ENCODE peak calls at places on chromosomes 16 and 17, in seven cellular contexts. One of them, this sample, is unnamed.

GRCh38 chr16:11025120-11025531 is 80.8 kb downstream of the CLEC16A start:
- DNase-seq in heart left ventricle: no peak
- DNase-seq in CD8-positive, alpha-beta T cell: no peak
- DNase-seq in fibroblast of lung: no peak
- DNase-seq in HFF-Myc: no peak
- DNase-seq in PC-9: no peak
- DNase-seq in IMR-90: no peak
- DNase-seq in this sample: no peak

GRCh38 chr16:87420401-87421368 is 28.5 kb downstream of the MAP1LC3B start:
- DNase-seq in heart left ventricle: no peak
- DNase-seq in CD8-positive, alpha-beta T cell: no peak
- DNase-seq in fibroblast of lung: no peak
- DNase-seq in HFF-Myc: no peak
- DNase-seq in PC-9: no peak
- DNase-seq in IMR-90: no peak
- DNase-seq in this sample: no peak

GRCh38 chr16:85888405-85889331 is 10.3 kb upstream of the IRF8 start:
- DNase-seq in heart left ventricle: no peak
- DNase-seq in CD8-positive, alpha-beta T cell: no peak
- DNase-seq in fibroblast of lung: peak; percentile 85
- DNase-seq in HFF-Myc: peak; percentile 35
- DNase-seq in PC-9: no peak
- DNase-seq in IMR-90: peak; percentile 65
- DNase-seq in this sample: no peak

GRCh38 chr16:57283214-57283955 is 1.1 kb downstream of the PLLP start:
- DNase-seq in heart left ventricle: no peak
- DNase-seq in CD8-positive, alpha-beta T cell: no peak
- DNase-seq in fibroblast of lung: no peak
- DNase-seq in HFF-Myc: no peak
- DNase-seq in PC-9: peak; percentile 28
- DNase-seq in IMR-90: no peak
- DNase-seq in this sample: no peak

GRCh38 chr16:72722552-72722951 is 325.4 kb downstream of the ZFHX3 start:
- DNase-seq in heart left ventricle: no peak
- DNase-seq in CD8-positive, alpha-beta T cell: no peak
- DNase-seq in fibroblast of lung: no peak
- DNase-seq in HFF-Myc: no peak
- DNase-seq in PC-9: no peak
- DNase-seq in IMR-90: no peak
- DNase-seq in this sample: no peak

GRCh38 chr16:48918520-48919258 is 308.7 kb upstream of the N4BP1 start:
- DNase-seq in heart left ventricle: no peak
- DNase-seq in CD8-positive, alpha-beta T cell: no peak
- DNase-seq in fibroblast of lung: no peak
- DNase-seq in HFF-Myc: no peak
- DNase-seq in PC-9: no peak
- DNase-seq in IMR-90: no peak
- DNase-seq in this sample: no peak

GRCh38 chr17:53122966-53123365 is 699.8 kb upstream of the KIF2B start:
- DNase-seq in heart left ventricle: no peak
- DNase-seq in CD8-positive, alpha-beta T cell: no peak
- DNase-seq in fibroblast of lung: no peak
- DNase-seq in HFF-Myc: no peak
- DNase-seq in PC-9: no peak
- DNase-seq in IMR-90: no peak
- DNase-seq in this sample: no peak

GRCh38 chr17:32102697-32103096 is 39.6 kb upstream of the RHOT1 start:
- DNase-seq in heart left ventricle: no peak
- DNase-seq in CD8-positive, alpha-beta T cell: no peak
- DNase-seq in fibroblast of lung: peak; percentile 13
- DNase-seq in HFF-Myc: no peak
- DNase-seq in PC-9: no peak
- DNase-seq in IMR-90: peak; percentile 26
- DNase-seq in this sample: no peak

GRCh38 chr17:31494259-31495048 is 103.0 kb downstream of the RAB11FIP4 start:
- DNase-seq in heart left ventricle: no peak
- DNase-seq in CD8-positive, alpha-beta T cell: no peak
- DNase-seq in fibroblast of lung: no peak
- DNase-seq in HFF-Myc: no peak
- DNase-seq in PC-9: peak; percentile 35
- DNase-seq in IMR-90: no peak
- DNase-seq in this sample: no peak

GRCh38 chr16:11677959-11678881 is 10.0 kb downstream of the SNN start:
- DNase-seq in heart left ventricle: no peak
- DNase-seq in CD8-positive, alpha-beta T cell: no peak
- DNase-seq in fibroblast of lung: no peak
- DNase-seq in HFF-Myc: no peak
- DNase-seq in PC-9: no peak
- DNase-seq in IMR-90: no peak
- DNase-seq in this sample: no peak

GRCh38 chr16:726438-727290 is at the start of the genes CCDC78 and HAGHL:
- DNase-seq in heart left ventricle: peak; percentile 55
- DNase-seq in CD8-positive, alpha-beta T cell: no peak
- DNase-seq in fibroblast of lung: peak; percentile 24
- DNase-seq in HFF-Myc: no peak
- DNase-seq in PC-9: peak; percentile 75
- DNase-seq in IMR-90: peak; percentile 34
- DNase-seq in this sample: no peak

GRCh38 chr17:7240375-7240774 is 1.1 kb upstream of the PHF23 start:
- DNase-seq in heart left ventricle: no peak
- DNase-seq in CD8-positive, alpha-beta T cell: no peak
- DNase-seq in fibroblast of lung: no peak
- DNase-seq in HFF-Myc: no peak
- DNase-seq in PC-9: no peak
- DNase-seq in IMR-90: no peak
- DNase-seq in this sample: no peak

GRCh38 chr16:81661082-81661481 is 118.0 kb upstream of the PLCG2 start:
- DNase-seq in heart left ventricle: no peak
- DNase-seq in CD8-positive, alpha-beta T cell: no peak
- DNase-seq in fibroblast of lung: no peak
- DNase-seq in HFF-Myc: no peak
- DNase-seq in PC-9: no peak
- DNase-seq in IMR-90: no peak
- DNase-seq in this sample: no peak

GRCh38 chr17:49388290-49388640 is 26.2 kb upstream of the ZNF652 start:
- DNase-seq in heart left ventricle: no peak
- DNase-seq in CD8-positive, alpha-beta T cell: no peak
- DNase-seq in fibroblast of lung: no peak
- DNase-seq in HFF-Myc: no peak
- DNase-seq in PC-9: no peak
- DNase-seq in IMR-90: no peak
- DNase-seq in this sample: no peak

GRCh38 chr16:12679660-12680272 is 123.9 kb downstream of the CPPED1 start:
- DNase-seq in heart left ventricle: no peak
- DNase-seq in CD8-positive, alpha-beta T cell: no peak
- DNase-seq in fibroblast of lung: peak; percentile 35
- DNase-seq in HFF-Myc: no peak
- DNase-seq in PC-9: no peak
- DNase-seq in IMR-90: peak; percentile 24
- DNase-seq in this sample: no peak

GRCh38 chr16:363110-364090 is 6.9 kb downstream of the MRPL28 start:
- DNase-seq in heart left ventricle: no peak
- DNase-seq in CD8-positive, alpha-beta T cell: no peak
- DNase-seq in fibroblast of lung: no peak
- DNase-seq in HFF-Myc: no peak
- DNase-seq in PC-9: no peak
- DNase-seq in IMR-90: no peak
- DNase-seq in this sample: no peak

GRCh38 chr16:65268331-65268730 is 146.5 kb upstream of the CDH11 start:
- DNase-seq in heart left ventricle: no peak
- DNase-seq in CD8-positive, alpha-beta T cell: no peak
- DNase-seq in fibroblast of lung: peak; percentile 57
- DNase-seq in HFF-Myc: no peak
- DNase-seq in PC-9: no peak
- DNase-seq in IMR-90: peak; percentile 44
- DNase-seq in this sample: no peak

DNA sequence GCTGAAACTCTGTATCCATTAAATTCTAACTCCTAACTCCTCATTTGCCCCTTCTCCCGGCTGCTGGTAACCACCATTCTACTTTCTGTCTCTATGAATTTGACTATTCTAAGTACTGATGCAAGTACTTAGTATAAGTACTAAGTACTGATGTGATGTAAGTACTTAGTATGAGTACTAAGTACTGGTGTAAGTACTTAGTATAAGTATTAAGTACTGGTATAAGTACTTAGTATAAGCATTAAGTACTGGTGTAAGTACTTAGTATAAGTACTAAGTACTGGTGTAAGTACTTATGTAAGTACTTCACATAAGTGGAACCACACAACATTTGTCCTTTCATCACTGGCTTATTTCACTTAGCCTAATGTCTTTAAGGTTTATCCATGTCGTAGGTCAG is 32.3 kb upstream of the PRKCA start:
- DNase-seq in heart left ventricle: no peak
- DNase-seq in CD8-positive, alpha-beta T cell: no peak
- DNase-seq in fibroblast of lung: no peak
- DNase-seq in HFF-Myc: no peak
- DNase-seq in PC-9: no peak
- DNase-seq in IMR-90: no peak
- DNase-seq in this sample: no peak
- H3K4me3 ChIP-seq in heart left ventricle: no peak overlapping the region
- H3K4me3 ChIP-seq in CD8-positive, alpha-beta T cell: no peak overlapping the region
- H3K4me3 ChIP-seq in fibroblast of lung: no peak overlapping the region
- H3K4me3 ChIP-seq in HFF-Myc: no peak overlapping the region
- H3K4me3 ChIP-seq in PC-9: no peak overlapping the region
- H3K4me3 ChIP-seq in IMR-90: no peak overlapping the region
- H3K4me3 ChIP-seq in this sample: no peak overlapping the region

GRCh38 chr17:34252890-34253525 is 2.1 kb upstream of the CCL2 start:
- DNase-seq in heart left ventricle: no peak
- DNase-seq in CD8-positive, alpha-beta T cell: no peak
- DNase-seq in fibroblast of lung: peak; percentile 95
- DNase-seq in HFF-Myc: no peak
- DNase-seq in PC-9: no peak
- DNase-seq in IMR-90: no peak
- DNase-seq in this sample: no peak

GRCh38 chr17:34255841-34256240 is 756 bp downstream of the CCL2 start:
- DNase-seq in heart left ventricle: no peak
- DNase-seq in CD8-positive, alpha-beta T cell: no peak
- DNase-seq in fibroblast of lung: no peak
- DNase-seq in HFF-Myc: no peak
- DNase-seq in PC-9: no peak
- DNase-seq in IMR-90: no peak
- DNase-seq in this sample: no peak

GRCh38 chr17:34255381-34255732 is 272 bp downstream of the CCL2 start:
- DNase-seq in heart left ventricle: no peak
- DNase-seq in CD8-positive, alpha-beta T cell: no peak
- DNase-seq in fibroblast of lung: peak; percentile 68
- DNase-seq in HFF-Myc: no peak
- DNase-seq in PC-9: no peak
- DNase-seq in IMR-90: no peak
- DNase-seq in this sample: no peak

GRCh38 chr17:34254146-34254545 is 939 bp upstream of the CCL2 start:
- DNase-seq in heart left ventricle: no peak
- DNase-seq in CD8-positive, alpha-beta T cell: no peak
- DNase-seq in fibroblast of lung: peak; percentile 97
- DNase-seq in HFF-Myc: no peak
- DNase-seq in PC-9: no peak
- DNase-seq in IMR-90: peak; percentile 83
- DNase-seq in this sample: no peak

DNA sequence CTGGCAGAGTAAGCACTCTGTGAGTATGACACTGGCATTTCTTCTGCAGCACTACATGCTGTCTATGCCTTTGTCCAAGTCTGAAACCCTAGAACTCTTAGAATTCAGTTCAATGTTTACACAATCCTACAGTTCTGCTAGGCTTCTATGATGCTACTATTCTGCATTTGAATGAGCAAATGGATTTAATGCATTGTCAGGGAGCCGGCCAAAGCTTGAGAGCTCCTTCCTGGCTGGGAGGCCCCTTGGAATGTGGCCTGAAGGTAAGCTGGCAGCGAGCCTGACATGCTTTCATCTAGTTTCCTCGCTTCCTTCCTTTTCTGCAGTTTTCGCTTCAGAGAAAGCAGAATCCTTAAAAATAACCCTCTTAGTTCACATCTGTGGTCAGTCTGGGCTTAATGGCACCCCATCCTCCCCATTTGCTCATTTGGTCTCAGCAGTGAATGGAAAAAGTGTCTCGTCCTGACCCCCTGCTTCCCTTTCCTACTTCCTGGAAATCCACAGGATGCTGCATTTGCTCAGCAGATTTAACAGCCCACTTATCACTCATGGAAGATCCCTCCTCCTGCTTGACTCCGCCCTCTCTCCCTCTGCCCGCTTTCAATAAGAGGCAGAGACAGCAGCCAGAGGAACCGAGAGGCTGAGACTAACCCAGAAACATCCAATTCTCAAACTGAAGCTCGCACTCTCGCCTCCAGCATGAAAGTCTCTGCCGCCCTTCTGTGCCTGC is at the start of gene CCL2:
- DNase-seq in heart left ventricle: peak; percentile 82
- DNase-seq in CD8-positive, alpha-beta T cell: no peak
- DNase-seq in fibroblast of lung: peak; percentile 90
- DNase-seq in HFF-Myc: peak; percentile 91
- DNase-seq in PC-9: peak; percentile 1
- DNase-seq in IMR-90: peak; percentile 85
- DNase-seq in this sample: peak; percentile 85
- H3K4me3 ChIP-seq in heart left ventricle: peak within 1 kb of the TSS; percentile 65
- H3K4me3 ChIP-seq in CD8-positive, alpha-beta T cell: no peak within 1 kb of the TSS
- H3K4me3 ChIP-seq in fibroblast of lung: peak within 1 kb of the TSS; percentile 51
- H3K4me3 ChIP-seq in HFF-Myc: peak within 1 kb of the TSS; percentile 66
- H3K4me3 ChIP-seq in PC-9: no peak within 1 kb of the TSS
- H3K4me3 ChIP-seq in IMR-90: peak within 1 kb of the TSS; percentile 47
- H3K4me3 ChIP-seq in this sample: peak within 1 kb of the TSS; percentile 44

GRCh38 chr17:82334622-82335394 is 1.2 kb upstream of the SECTM1 start:
- DNase-seq in heart left ventricle: no peak
- DNase-seq in CD8-positive, alpha-beta T cell: no peak
- DNase-seq in fibroblast of lung: no peak
- DNase-seq in HFF-Myc: no peak
- DNase-seq in PC-9: no peak
- DNase-seq in IMR-90: peak; percentile 22
- DNase-seq in this sample: no peak
- H3K4me3 ChIP-seq in heart left ventricle: peak overlapping the region; percentile 63
- H3K4me3 ChIP-seq in CD8-positive, alpha-beta T cell: peak overlapping the region; percentile 71
- H3K4me3 ChIP-seq in fibroblast of lung: peak overlapping the region; percentile 44
- H3K4me3 ChIP-seq in HFF-Myc: peak overlapping the region; percentile 28
- H3K4me3 ChIP-seq in PC-9: peak overlapping the region; percentile 48
- H3K4me3 ChIP-seq in IMR-90: peak overlapping the region; percentile 25
- H3K4me3 ChIP-seq in this sample: peak overlapping the region; percentile 61

GRCh38 chr16:3017806-3018506 is at the start of gene CLDN6:
- DNase-seq in heart left ventricle: no peak
- DNase-seq in CD8-positive, alpha-beta T cell: no peak
- DNase-seq in fibroblast of lung: no peak
- DNase-seq in HFF-Myc: no peak
- DNase-seq in PC-9: no peak
- DNase-seq in IMR-90: no peak
- DNase-seq in this sample: no peak
- H3K4me3 ChIP-seq in heart left ventricle: no peak within 1 kb of the TSS
- H3K4me3 ChIP-seq in CD8-positive, alpha-beta T cell: no peak within 1 kb of the TSS
- H3K4me3 ChIP-seq in fibroblast of lung: no peak within 1 kb of the TSS
- H3K4me3 ChIP-seq in HFF-Myc: no peak within 1 kb of the TSS
- H3K4me3 ChIP-seq in PC-9: no peak within 1 kb of the TSS
- H3K4me3 ChIP-seq in IMR-90: no peak within 1 kb of the TSS
- H3K4me3 ChIP-seq in this sample: no peak within 1 kb of the TSS

DNA sequence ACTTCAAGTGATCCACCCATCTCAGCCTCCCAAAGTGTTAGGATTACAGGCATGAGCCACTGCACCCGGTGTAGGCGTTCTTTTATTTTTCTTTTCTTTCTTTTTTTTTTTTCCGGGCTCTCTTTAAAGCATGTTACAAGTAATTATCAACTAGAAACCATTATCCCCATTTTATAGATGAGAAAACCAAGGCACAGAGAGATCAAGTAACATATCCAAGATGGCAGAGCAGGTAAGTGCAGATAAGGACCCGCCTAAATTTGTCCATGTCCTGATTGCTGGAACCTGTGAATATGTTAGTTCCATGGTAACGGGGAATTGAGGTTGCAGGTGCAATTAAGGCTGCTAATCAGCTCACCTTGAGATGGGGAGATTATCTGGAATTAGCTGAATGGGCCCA is 54.4 kb downstream of the MFSD11 start:
- DNase-seq in heart left ventricle: no peak
- DNase-seq in CD8-positive, alpha-beta T cell: no peak
- DNase-seq in fibroblast of lung: no peak
- DNase-seq in HFF-Myc: no peak
- DNase-seq in PC-9: no peak
- DNase-seq in IMR-90: no peak
- DNase-seq in this sample: no peak
- H3K4me3 ChIP-seq in heart left ventricle: no peak overlapping the region
- H3K4me3 ChIP-seq in CD8-positive, alpha-beta T cell: no peak overlapping the region
- H3K4me3 ChIP-seq in fibroblast of lung: no peak overlapping the region
- H3K4me3 ChIP-seq in HFF-Myc: no peak overlapping the region
- H3K4me3 ChIP-seq in PC-9: no peak overlapping the region
- H3K4me3 ChIP-seq in IMR-90: no peak overlapping the region
- H3K4me3 ChIP-seq in this sample: no peak overlapping the region